ENCODE peak calls at places on chromosomes 7 and 10, in four cellular contexts. F is lung, X is NCI-H1092 treated with DMSO at 0.1 percent for 48 hours, H is ovary. C is an unnamed sample.

GRCh38 chr7:113801751-113802150 is 117.1 kb downstream of the PPP1R3A start:
- DNase-seq in F (no peak), X (no peak), H (no peak), C (no peak)

GRCh38 chr7:43570688-43571365 is 12.1 kb upstream of the STK17A start:
- DNase-seq in F (no peak), X (no peak), H (no peak), C (no peak)

GRCh38 chr7:131147604-131148003 is 180.1 kb upstream of the MKLN1 start:
- DNase-seq in F (no peak), X (no peak), H (no peak), C (no peak)

GRCh38 chr7:95527033-95527775 is 41.5 kb downstream of the ASB4 start:
- DNase-seq in F (peak; percentile 56), X (peak; percentile 82), H (peak; percentile 61), C (peak; percentile 80)

GRCh38 chr7:13908667-13909382 is 80.6 kb downstream of the ETV1 start:
- DNase-seq in F (no peak), X (no peak), H (no peak), C (no peak)

GRCh38 chr7:97104719-97105129 is 12.8 kb upstream of the SDHAF3 start:
- DNase-seq in F (peak; percentile 88), X (peak; percentile 79), H (peak; percentile 61), C (peak; percentile 57)

GRCh38 chr10:3760083-3760482 is 24.9 kb downstream of the KLF6 start:
- DNase-seq in F (no peak), X (no peak), H (no peak), C (no peak)

GRCh38 chr7:28766359-28766758 is 191.8 kb downstream of the TRIL start:
- DNase-seq in F (no peak), X (no peak), H (no peak), C (no peak)

GRCh38 chr7:149823191-149823630 is 15.0 kb upstream of the ZNF862 start:
- DNase-seq in F (no peak), X (no peak), H (no peak), C (no peak)

GRCh38 chr7:158559356-158559755 is 28.3 kb downstream of the PTPRN2 start:
- DNase-seq in F (no peak), X (no peak), H (no peak), C (no peak)

GRCh38 chr7:157900011-157900410 is 563.2 kb downstream of the DNAJB6 start:
- DNase-seq in F (no peak), X (peak; percentile 88), H (no peak), C (no peak)

GRCh38 chr10:111109506-111110242 is 32.8 kb downstream of the ADRA2A start:
- DNase-seq in F (no peak), X (no peak), H (no peak), C (no peak)

GRCh38 chr7:148856035-148856881 is 27.8 kb downstream of the EZH2 start:
- DNase-seq in F (peak; percentile 38), X (peak; percentile 13), H (no peak), C (peak; percentile 59)

GRCh38 chr10:122019414-122019975 is 30.5 kb downstream of the TACC2 start:
- DNase-seq in F (peak; percentile 72), X (no peak), H (no peak), C (peak; percentile 62)

GRCh38 chr10:99685232-99686041 is 26.1 kb downstream of the ENTPD7 start:
- DNase-seq in F (no peak), X (no peak), H (no peak), C (no peak)

GRCh38 chr10:15182541-15183207 is 14.2 kb upstream of the NMT2 start:
- DNase-seq in F (no peak), X (no peak), H (no peak), C (no peak)

GRCh38 chr10:61313460-61313859 is 139.7 kb downstream of the TMEM26 start:
- DNase-seq in F (no peak), X (no peak), H (no peak), C (no peak)

GRCh38 chr7:52260046-52260665 is 775.3 kb upstream of the POM121L12 start:
- DNase-seq in F (no peak), X (no peak), H (no peak), C (peak; percentile 26)

GRCh38 chr10:130606001-130606405 is 469.8 kb downstream of the GLRX3 start:
- DNase-seq in F (no peak), X (no peak), H (no peak), C (no peak)

GRCh38 chr7:151008511-151009323 is 15.6 kb downstream of the ATG9B start:
- DNase-seq in F (peak; percentile 59), X (peak; percentile 27), H (peak; percentile 76), C (no peak)

GRCh38 chr7:32219416-32219815 is 149.2 kb upstream of the PDE1C start:
- DNase-seq in F (no peak), X (no peak), H (no peak), C (no peak)

GRCh38 chr10:113959383-113959760 is 84.3 kb upstream of the ADRB1 start:
- DNase-seq in F (no peak), X (peak; percentile 18), H (no peak), C (peak; percentile 53)

GRCh38 chr10:69364232-69364631 is 52.5 kb downstream of the TACR2 start:
- DNase-seq in F (no peak), X (no peak), H (no peak), C (no peak)

GRCh38 chr10:101032637-101033201 is 1.7 kb downstream of the SFXN3 start:
- DNase-seq in F (peak; percentile 78), X (no peak), H (peak; percentile 58), C (no peak)

GRCh38 chr7:47513741-47514241 is 68.1 kb downstream of the TNS3 start:
- DNase-seq in F (no peak), X (no peak), H (no peak), C (no peak)

GRCh38 chr10:118504044-118504944 is 91.2 kb downstream of the PRLHR start:
- DNase-seq in F (no peak), X (no peak), H (no peak), C (no peak)

GRCh38 chr7:131007439-131008330 is 273.7 kb upstream of the KLF14 start:
- DNase-seq in F (peak; percentile 65), X (peak; percentile 78), H (peak; percentile 57), C (peak; percentile 86)

GRCh38 chr10:102055647-102056419 is at the start of gene ARMH3:
- DNase-seq in F (peak; percentile 95), X (peak; percentile 89), H (peak; percentile 90), C (peak; percentile 96)

GRCh38 chr10:79070611-79071534 is 2.1 kb downstream of the ZMIZ1 start:
- DNase-seq in F (peak; percentile 96), X (peak; percentile 49), H (peak; percentile 82), C (peak; percentile 15)

GRCh38 chr10:126391162-126391880 is 3.0 kb upstream of the ADAM12 start:
- DNase-seq in F (no peak), X (no peak), H (no peak), C (no peak)

GRCh38 chr10:126576336-126576735 is 94.2 kb downstream of the C10orf90 start:
- DNase-seq in F (no peak), X (no peak), H (no peak), C (no peak)

GRCh38 chr7:44313621-44314031 is 11.8 kb downstream of the CAMK2B start:
- DNase-seq in F (no peak), X (no peak), H (no peak), C (no peak)

GRCh38 chr7:157568785-157569584 is 232.2 kb downstream of the DNAJB6 start:
- DNase-seq in F (peak; percentile 36), X (peak; percentile 95), H (peak; percentile 43), C (peak; percentile 95)

GRCh38 chr10:104367856-104368255 is 14.2 kb downstream of the CFAP58 start:
- DNase-seq in F (no peak), X (no peak), H (no peak), C (peak; percentile 6)